ENCODE peak calls at places on chromosome 4, in four cellular contexts. One of them, this sample, is unnamed.

GRCh38 chr4:1164444-1164843 is 7.9 kb downstream of the SPON2 start:
- DNase-seq in stimulated activated CD8-positive, alpha-beta memory T cell treated with anti-CD3 and anti-CD28 coated beads, Interleukin-15, amount 100 ng/mL, for 24 hours: no peak
- DNase-seq in MCF 10A: no peak
- DNase-seq in GDM1: no peak
- DNase-seq in this sample: no peak

GRCh38 chr4:112523764-112524505 is 8.0 kb upstream of the NEUROG2 start:
- DNase-seq in stimulated activated CD8-positive, alpha-beta memory T cell treated with anti-CD3 and anti-CD28 coated beads, Interleukin-15, amount 100 ng/mL, for 24 hours: peak
- DNase-seq in MCF 10A: peak
- DNase-seq in GDM1: peak
- DNase-seq in this sample: no peak

GRCh38 chr4:2806392-2807355 is 13.8 kb downstream of the SH3BP2 start:
- DNase-seq in stimulated activated CD8-positive, alpha-beta memory T cell treated with anti-CD3 and anti-CD28 coated beads, Interleukin-15, amount 100 ng/mL, for 24 hours: no peak
- DNase-seq in MCF 10A: no peak
- DNase-seq in GDM1: no peak
- DNase-seq in this sample: no peak

GRCh38 chr4:89324671-89325070 is 17.1 kb upstream of the GPRIN3 start:
- DNase-seq in stimulated activated CD8-positive, alpha-beta memory T cell treated with anti-CD3 and anti-CD28 coated beads, Interleukin-15, amount 100 ng/mL, for 24 hours: no peak
- DNase-seq in MCF 10A: no peak
- DNase-seq in GDM1: peak
- DNase-seq in this sample: peak

GRCh38 chr4:83751336-83751949 is 215.5 kb downstream of the GPAT3 start:
- DNase-seq in stimulated activated CD8-positive, alpha-beta memory T cell treated with anti-CD3 and anti-CD28 coated beads, Interleukin-15, amount 100 ng/mL, for 24 hours: no peak
- DNase-seq in MCF 10A: peak
- DNase-seq in GDM1: no peak
- DNase-seq in this sample: no peak

GRCh38 chr4:92968556-92968955 is 664.8 kb downstream of the GRID2 start:
- DNase-seq in stimulated activated CD8-positive, alpha-beta memory T cell treated with anti-CD3 and anti-CD28 coated beads, Interleukin-15, amount 100 ng/mL, for 24 hours: no peak
- DNase-seq in MCF 10A: no peak
- DNase-seq in GDM1: no peak
- DNase-seq in this sample: no peak

GRCh38 chr4:121408-122084 is 2.8 kb upstream of the ZNF718 start:
- DNase-seq in stimulated activated CD8-positive, alpha-beta memory T cell treated with anti-CD3 and anti-CD28 coated beads, Interleukin-15, amount 100 ng/mL, for 24 hours: no peak
- DNase-seq in MCF 10A: no peak
- DNase-seq in GDM1: peak
- DNase-seq in this sample: peak

GRCh38 chr4:56828784-56829535 is 7.5 kb upstream of the SPINK2 start:
- DNase-seq in stimulated activated CD8-positive, alpha-beta memory T cell treated with anti-CD3 and anti-CD28 coated beads, Interleukin-15, amount 100 ng/mL, for 24 hours: no peak
- DNase-seq in MCF 10A: no peak
- DNase-seq in GDM1: no peak
- DNase-seq in this sample: no peak

GRCh38 chr4:84647307-84647884 is 64.5 kb downstream of the CDS1 start:
- DNase-seq in stimulated activated CD8-positive, alpha-beta memory T cell treated with anti-CD3 and anti-CD28 coated beads, Interleukin-15, amount 100 ng/mL, for 24 hours: no peak
- DNase-seq in MCF 10A: no peak
- DNase-seq in GDM1: no peak
- DNase-seq in this sample: no peak

GRCh38 chr4:15755321-15755750 is 22.8 kb upstream of the CD38 start:
- DNase-seq in stimulated activated CD8-positive, alpha-beta memory T cell treated with anti-CD3 and anti-CD28 coated beads, Interleukin-15, amount 100 ng/mL, for 24 hours: no peak
- DNase-seq in MCF 10A: peak
- DNase-seq in GDM1: no peak
- DNase-seq in this sample: no peak

GRCh38 chr4:5824227-5824626 is 68.7 kb downstream of the CRMP1 start:
- DNase-seq in stimulated activated CD8-positive, alpha-beta memory T cell treated with anti-CD3 and anti-CD28 coated beads, Interleukin-15, amount 100 ng/mL, for 24 hours: no peak
- DNase-seq in MCF 10A: no peak
- DNase-seq in GDM1: no peak
- DNase-seq in this sample: no peak

GRCh38 chr4:111802191-111802590 is 343.1 kb upstream of the FAM241A start:
- DNase-seq in stimulated activated CD8-positive, alpha-beta memory T cell treated with anti-CD3 and anti-CD28 coated beads, Interleukin-15, amount 100 ng/mL, for 24 hours: no peak
- DNase-seq in MCF 10A: peak
- DNase-seq in GDM1: no peak
- DNase-seq in this sample: peak

GRCh38 chr4:34731045-34731444 is 1513.3 kb downstream of the ARAP2 start:
- DNase-seq in stimulated activated CD8-positive, alpha-beta memory T cell treated with anti-CD3 and anti-CD28 coated beads, Interleukin-15, amount 100 ng/mL, for 24 hours: no peak
- DNase-seq in MCF 10A: peak
- DNase-seq in GDM1: no peak
- DNase-seq in this sample: no peak

This sample was measured in AML-193.